ENCODE peak calls at places on chromosome 4, in seven cellular contexts. G is lung; R is AG10803; P is PC-3; M is suprapubic skin; C is CD8-positive, alpha-beta T cell; O is fibroblast of mammary gland. T is an unnamed sample.

GRCh38 chr4:6107886-6108285 is 89.7 kb upstream of the C4orf50 start:
- DNase-seq in M (no peak), R (no peak), O (no peak), C (no peak), P (no peak), G (no peak), T (no peak)

GRCh38 chr4:88960576-88960975 is 96.4 kb downstream of the FAM13A start:
- DNase-seq in R (no peak), M (no peak), G (no peak), C (no peak), O (no peak), P (no peak), T (no peak)

GRCh38 chr4:7108660-7109059 is 40.8 kb upstream of the GRPEL1 start:
- DNase-seq in G (no peak), R (no peak), C (no peak), P (no peak), M (no peak), O (no peak), T (no peak)

GRCh38 chr4:118755438-118756226 is 70.4 kb downstream of the METTL14 start:
- DNase-seq in G (no peak), M (no peak), O (no peak), C (no peak), R (no peak), P (no peak), T (no peak)

GRCh38 chr4:137425281-137425680 is 107.0 kb downstream of the PCDH18 start:
- DNase-seq in G (no peak), M (no peak), P (no peak), C (no peak), O (no peak), R (no peak), T (no peak)

GRCh38 chr4:4339504-4340085 is 47.3 kb upstream of the NSG1 start:
- DNase-seq in P (no peak), G (peak; percentile 39), O (no peak), M (no peak), C (no peak), R (no peak), T (peak; percentile 79)

GRCh38 chr4:33060873-33061542 is 2340.8 kb downstream of the PCDH7 start:
- DNase-seq in G (no peak), O (peak; percentile 66), C (no peak), P (peak; percentile 69), R (peak; percentile 52), M (no peak), T (peak; percentile 44)

GRCh38 chr4:159229164-159229563 is 126.3 kb downstream of the RAPGEF2 start:
- DNase-seq in P (no peak), G (no peak), O (no peak), C (no peak), M (no peak), R (peak; percentile 84), T (peak; percentile 87)

GRCh38 chr4:78369691-78370090 is 181.9 kb upstream of the ANXA3 start:
- DNase-seq in O (peak; percentile 38), R (peak; percentile 42), P (no peak), M (no peak), G (no peak), C (no peak), T (no peak)

GRCh38 chr4:6245246-6246169 is 24.1 kb upstream of the WFS1 start:
- DNase-seq in O (no peak), R (no peak), C (no peak), G (no peak), M (no peak), P (no peak), T (no peak)

GRCh38 chr4:82906469-82906868 is 5.9 kb downstream of the THAP9 start:
- DNase-seq in P (no peak), O (no peak), R (no peak), C (no peak), M (no peak), G (no peak), T (no peak)
- H3K4me3 ChIP-seq in P (no peak overlapping the region), O (no peak overlapping the region), R (no peak overlapping the region), C (no peak overlapping the region), M (no peak overlapping the region), G (no peak overlapping the region), T (no peak overlapping the region)

GRCh38 chr4:188722911-188723310 is 583.7 kb downstream of the TRIML1 start:
- DNase-seq in R (peak; percentile 65), O (no peak), C (no peak), G (no peak), M (no peak), P (no peak), T (no peak)

GRCh38 chr4:188714488-188714887 is 575.2 kb downstream of the TRIML1 start:
- DNase-seq in P (no peak), G (no peak), M (no peak), R (peak; percentile 81), C (no peak), O (peak; percentile 60), T (no peak)

GRCh38 chr4:188714907-188715306 is 575.7 kb downstream of the TRIML1 start:
- DNase-seq in O (peak; percentile 87), R (peak; percentile 87), P (no peak), M (no peak), G (no peak), C (no peak), T (peak; percentile 34)

DNA sequence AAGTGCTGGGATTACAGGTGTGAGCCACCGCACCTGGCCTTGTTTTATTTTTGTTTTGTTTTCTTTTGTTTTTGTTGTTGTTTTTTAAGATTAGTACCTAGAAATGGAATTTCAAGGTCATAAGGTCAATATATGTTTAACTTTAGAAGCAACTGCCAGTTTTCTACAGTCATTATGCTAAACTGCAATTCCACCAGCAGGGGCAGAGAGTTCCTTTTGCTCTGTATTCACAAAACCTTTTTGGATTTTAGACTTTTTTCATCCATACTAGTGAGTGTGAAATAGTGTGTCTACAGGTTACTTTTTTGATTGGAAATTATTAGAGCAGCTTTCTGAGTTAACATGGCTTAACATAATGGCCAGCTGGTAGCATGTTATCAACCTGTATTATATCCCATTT is 580.6 kb downstream of the TRIML1 start:
- DNase-seq in G (no peak), R (no peak), P (no peak), M (no peak), O (no peak), C (no peak), T (no peak)
- TF ChIP-seq CTCF in G (no peak), R (peak; percentile 28), P (no peak), M (no peak), O (peak; percentile 25), C (no peak), T (peak; percentile 22)

GRCh38 chr4:73620115-73620792 is at the start of gene RASSF6:
- DNase-seq in C (no peak), M (no peak), G (peak; percentile 70), P (peak; percentile 79), R (no peak), O (no peak), T (no peak)
- H3K4me3 ChIP-seq in C (no peak within 1 kb of the TSS), M (peak within 1 kb of the TSS; percentile 53), G (no peak within 1 kb of the TSS), P (peak within 1 kb of the TSS; percentile 71), R (no peak within 1 kb of the TSS), O (no peak within 1 kb of the TSS), T (peak within 1 kb of the TSS; percentile 21)

GRCh38 chr4:56530269-56531148 is 24.9 kb downstream of the ARL9 start:
- DNase-seq in P (peak; percentile 63), C (peak; percentile 70), G (peak; percentile 85), M (peak; percentile 91), R (peak; percentile 58), O (peak; percentile 77), T (peak; percentile 80)

GRCh38 chr4:56531823-56532222 is 26.2 kb downstream of the ARL9 start:
- DNase-seq in P (no peak), G (no peak), M (no peak), R (no peak), C (no peak), O (peak; percentile 16), T (no peak)

GRCh38 chr4:56531149-56531770 is 25.7 kb downstream of the ARL9 start:
- DNase-seq in G (no peak), C (no peak), O (no peak), M (no peak), P (no peak), R (no peak), T (no peak)

GRCh38 chr4:56532239-56532638 is 26.6 kb downstream of the ARL9 start:
- DNase-seq in P (no peak), R (no peak), O (no peak), G (no peak), M (no peak), C (no peak), T (no peak)

GRCh38 chr4:56535915-56536314 is 30.3 kb downstream of the ARL9 start:
- DNase-seq in O (no peak), R (no peak), M (no peak), G (no peak), C (no peak), P (no peak), T (no peak)
- TF ChIP-seq CTCF in O (no peak), R (no peak), M (no peak), G (no peak), C (no peak), P (no peak), T (no peak)

T was measured in fibroblast of villous mesenchyme.